ENCODE peak calls at places on chromosomes 16 and 17, in five cellular contexts. N is stomach, V is sigmoid colon, Z is spleen, K is body of pancreas. D is an unnamed sample.

GRCh38 chr17:11554042-11554441 is 44.2 kb upstream of the DNAH9 start:
- DNase-seq in N (no peak), V (no peak), Z (no peak), K (no peak), D (no peak)

GRCh38 chr17:39751637-39752036 is 13.9 kb downstream of the GRB7 start:
- DNase-seq in N (no peak), V (peak), Z (peak), K (no peak), D (no peak)

GRCh38 chr17:10063730-10064221 is 134.6 kb downstream of the GAS7 start:
- DNase-seq in N (peak), V (peak), Z (peak), K (no peak), D (peak)

GRCh38 chr17:45995617-45996270 is 3.3 kb upstream of the STH start:
- DNase-seq in N (no peak), V (no peak), Z (no peak), K (no peak), D (no peak)

GRCh38 chr17:44829558-44830358 is at the start of gene GJC1:
- DNase-seq in N (no peak), V (peak), Z (peak), K (no peak), D (no peak)

GRCh38 chr17:2722611-2723010 is 11.0 kb upstream of the CLUH start:
- DNase-seq in N (no peak), V (no peak), Z (no peak), K (no peak), D (no peak)

GRCh38 chr16:1078579-1079021 is 6.1 kb downstream of the SSTR5 start:
- DNase-seq in N (peak), V (no peak), Z (no peak), K (peak), D (no peak)

GRCh38 chr17:50952889-50953288 is 86.7 kb upstream of the TOB1 start:
- DNase-seq in N (no peak), V (no peak), Z (no peak), K (no peak), D (no peak)

GRCh38 chr17:50102164-50102991 is 7.2 kb downstream of the PDK2 start:
- DNase-seq in N (peak), V (peak), Z (no peak), K (peak), D (no peak)

GRCh38 chr16:72123426-72123825 is 29.8 kb downstream of the DHX38 start:
- DNase-seq in N (no peak), V (no peak), Z (no peak), K (no peak), D (no peak)

GRCh38 chr17:6639651-6640535 is 618 bp downstream of the KIAA0753 start:
- DNase-seq in N (no peak), V (peak), Z (peak), K (peak), D (peak)

GRCh38 chr17:63827801-63828221 is 348 bp upstream of the FTSJ3 start:
- DNase-seq in N (no peak), V (no peak), Z (no peak), K (no peak), D (no peak)

GRCh38 chr16:27712251-27712711 is 162.3 kb downstream of the KATNIP start:
- DNase-seq in N (no peak), V (peak), Z (peak), K (no peak), D (no peak)

GRCh38 chr17:17536702-17537101 is 40.5 kb upstream of the RASD1 start:
- DNase-seq in N (no peak), V (no peak), Z (no peak), K (no peak), D (no peak)

GRCh38 chr17:47966079-47966519 is 4.8 kb upstream of the CDK5RAP3 start:
- DNase-seq in N (no peak), V (no peak), Z (no peak), K (peak), D (no peak)
- TF ChIP-seq POLR2A in N (no peak), V (no peak), Z (no peak), K (no peak), D (no peak)

GRCh38 chr17:48751733-48752398 is 23.3 kb upstream of the HOXB13 start:
- DNase-seq in N (no peak), V (peak), Z (no peak), K (no peak), D (no peak)
- H3K4me3 ChIP-seq in N (no peak), V (no peak), Z (no peak), K (no peak), D (no peak)

DNA sequence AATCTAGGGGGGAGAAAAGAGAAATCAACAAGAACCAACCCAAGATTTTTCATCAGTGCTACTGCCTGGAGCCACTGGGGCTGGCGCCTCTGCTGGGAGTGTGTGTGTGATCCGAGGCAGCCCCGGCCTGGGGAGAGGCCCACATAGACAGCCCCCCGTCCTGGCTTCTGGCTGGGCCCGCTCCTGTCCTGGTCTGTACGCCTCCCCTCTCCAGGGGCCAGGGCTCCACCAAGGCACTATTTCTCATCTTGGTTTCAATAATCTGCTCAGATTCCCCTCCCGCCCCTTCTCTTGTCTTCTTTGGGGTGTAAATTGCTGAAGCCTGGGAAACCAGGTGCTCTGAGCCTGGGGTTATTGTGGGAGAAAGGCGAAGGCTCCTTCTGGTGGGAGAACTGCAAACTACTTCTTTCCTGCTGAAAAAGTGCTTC is 7.8 kb downstream of the BAHCC1 start:
- DNase-seq in N (no peak), V (no peak), Z (no peak), K (no peak), D (no peak)
- TF ChIP-seq CTCF in N (no peak), V (no peak), Z (no peak), K (no peak), D (no peak)

DNA sequence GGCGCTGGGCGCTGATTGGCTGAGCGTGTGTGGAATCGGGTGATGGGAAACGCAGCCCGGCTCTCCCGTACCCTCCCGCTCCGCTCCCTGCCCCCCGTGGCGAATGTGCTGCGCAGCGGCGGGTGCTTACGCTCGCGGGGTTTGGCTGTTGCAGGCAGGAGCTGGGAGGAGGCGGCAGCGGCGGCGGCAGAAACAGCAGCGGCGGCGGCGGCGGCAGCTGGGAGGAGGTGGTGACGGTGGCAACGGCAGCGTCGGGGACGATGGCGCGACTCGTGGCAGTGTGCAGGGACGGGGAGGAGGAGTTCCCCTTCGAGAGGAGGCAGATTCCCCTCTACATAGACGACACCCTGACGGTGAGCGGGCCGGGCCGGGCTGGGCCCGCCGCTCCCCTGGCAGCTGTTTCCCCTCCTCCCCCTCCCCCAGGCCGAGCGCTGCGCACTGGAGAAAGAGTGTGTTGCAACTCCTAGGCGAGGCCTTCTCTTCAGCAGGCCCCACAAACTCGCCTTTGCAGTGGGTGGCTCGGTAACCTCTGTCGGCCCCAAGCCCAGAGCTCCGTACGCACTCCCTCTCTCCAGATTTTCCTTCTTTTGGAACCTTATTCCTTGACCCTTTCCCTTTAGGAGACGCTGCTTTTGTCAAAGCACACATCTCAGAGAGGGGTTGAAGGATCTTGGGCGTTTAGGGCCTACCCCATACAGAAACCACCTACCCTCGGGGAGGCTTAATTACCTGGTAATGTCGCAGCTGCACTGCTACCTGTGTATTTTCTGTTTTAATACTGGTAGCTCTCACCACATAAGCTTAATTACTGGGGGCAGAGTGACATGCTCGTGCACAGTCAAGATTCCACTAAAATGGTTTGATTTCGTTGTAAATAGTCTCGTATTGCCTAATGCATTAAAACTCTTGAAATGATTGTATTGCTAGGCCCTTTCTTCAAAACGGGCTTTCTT is 1.0 kb downstream of the GGNBP2 start:
- DNase-seq in N (peak), V (peak), Z (peak), K (peak), D (peak)
- TF ChIP-seq POLR2A in N (no peak), V (peak), Z (peak), K (peak), D (no peak)

GRCh38 chr16:69176033-69176780 is 10.8 kb upstream of the SNTB2 start:
- DNase-seq in N (no peak), V (peak), Z (no peak), K (no peak), D (no peak)

GRCh38 chr16:69169051-69169450 is 17.9 kb upstream of the SNTB2 start:
- DNase-seq in N (no peak), V (no peak), Z (no peak), K (no peak), D (no peak)

GRCh38 chr16:69169607-69170352 is 17.2 kb upstream of the SNTB2 start:
- DNase-seq in N (no peak), V (peak), Z (no peak), K (no peak), D (peak)

GRCh38 chr16:69166946-69167930 is 19.7 kb upstream of the SNTB2 start:
- DNase-seq in N (no peak), V (peak), Z (no peak), K (no peak), D (no peak)

DNA sequence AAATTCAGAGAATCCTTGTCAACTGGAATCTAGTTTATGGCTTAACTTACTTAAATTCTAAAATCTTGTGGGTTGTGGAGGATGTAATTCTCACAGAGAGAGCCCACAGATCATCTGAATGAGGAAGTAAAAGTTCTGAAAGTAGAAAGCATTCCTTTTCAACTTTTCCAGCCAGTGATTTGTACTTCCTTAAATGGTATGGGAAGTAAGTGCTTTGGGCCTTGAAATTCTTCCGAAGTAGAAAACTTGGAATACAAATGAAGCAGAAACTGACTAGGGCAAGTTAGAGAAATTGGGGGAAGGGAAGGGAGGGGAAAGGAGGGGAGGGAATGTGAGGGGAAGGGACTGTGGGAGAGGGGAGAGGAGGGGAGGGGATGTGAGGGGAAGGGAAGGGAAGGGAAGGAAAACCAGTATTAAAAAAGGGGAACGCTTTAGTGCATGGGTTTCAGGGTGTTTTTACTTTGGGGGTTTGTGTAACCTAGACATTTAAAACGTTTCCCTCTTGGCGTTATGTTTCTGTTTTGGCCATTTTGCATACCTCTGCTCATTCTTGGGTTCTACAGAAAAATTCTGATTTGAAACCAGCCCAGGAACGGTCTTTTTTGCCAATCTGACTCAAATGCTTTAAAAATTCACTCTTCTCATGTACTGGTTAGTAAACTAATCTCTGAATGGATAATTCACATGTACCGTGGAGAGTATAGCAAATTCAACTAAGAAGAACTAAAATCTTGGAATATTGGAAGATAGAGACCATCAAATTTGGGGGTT is 15.5 kb upstream of the SNTB2 start:
- DNase-seq in N (no peak), V (no peak), Z (no peak), K (no peak), D (peak)
- H3K4me3 ChIP-seq in N (no peak), V (no peak), Z (no peak), K (no peak), D (no peak)

GRCh38 chr17:79667746-79668145 is 56.9 kb upstream of the RBFOX3 start:
- DNase-seq in N (no peak), V (peak), Z (peak), K (no peak), D (no peak)

GRCh38 chr17:79670537-79671386 is 59.9 kb upstream of the RBFOX3 start:
- DNase-seq in N (no peak), V (peak), Z (peak), K (no peak), D (no peak)

GRCh38 chr17:79667121-79667715 is 56.4 kb upstream of the RBFOX3 start:
- DNase-seq in N (no peak), V (peak), Z (peak), K (no peak), D (peak)

GRCh38 chr17:79669861-79670260 is 59.0 kb upstream of the RBFOX3 start:
- DNase-seq in N (no peak), V (no peak), Z (peak), K (no peak), D (no peak)

GRCh38 chr17:79668344-79669250 is 57.7 kb upstream of the RBFOX3 start:
- DNase-seq in N (no peak), V (peak), Z (peak), K (no peak), D (peak)
- TF ChIP-seq CTCF in N (no peak), V (no peak), Z (no peak), K (no peak), D (no peak)

GRCh38 chr16:58519707-58520106 is 4.4 kb downstream of the SETD6 start:
- DNase-seq in N (no peak), V (no peak), Z (no peak), K (no peak), D (no peak)
- TF ChIP-seq POLR2A in N (no peak), V (no peak), Z (no peak), K (no peak), D (no peak)

GRCh38 chr17:48604770-48605329 is at the start of gene HOXB6:
- DNase-seq in N (no peak), V (no peak), Z (no peak), K (no peak), D (no peak)
- H3K4me3 ChIP-seq in N (peak), V (peak), Z (peak), K (no peak), D (peak)

D was measured in lower leg skin.